ENCODE peak calls at places on chromosome 20, in eight cellular contexts. F, I, L, P, V, W, Q and R are unnamed samples.

GRCh38 chr20:63574829-63575720 is 1.0 kb upstream of the HELZ2 start:
- DNase-seq in F (no peak), I (no peak), L (no peak), P (no peak), V (no peak), W (peak; percentile 74), Q (no peak), R (no peak)

GRCh38 chr20:9369557-9369956 is 144.8 kb upstream of the LAMP5 start:
- DNase-seq in F (no peak), I (no peak), L (no peak), P (no peak), V (no peak), W (no peak), Q (no peak), R (no peak)

GRCh38 chr20:61589055-61589385 is 337.0 kb downstream of the CDH4 start:
- DNase-seq in F (no peak), I (no peak), L (no peak), P (no peak), V (no peak), W (no peak), Q (no peak), R (no peak)

GRCh38 chr20:2707353-2708072 is 14.9 kb downstream of the EBF4 start:
- DNase-seq in F (no peak), I (no peak), L (no peak), P (no peak), V (no peak), W (no peak), Q (peak; percentile 44), R (no peak)

GRCh38 chr20:44091026-44091425 is 96.0 kb downstream of the JPH2 start:
- DNase-seq in F (no peak), I (no peak), L (no peak), P (no peak), V (no peak), W (no peak), Q (no peak), R (no peak)

GRCh38 chr20:41027366-41027765 is 1.3 kb upstream of the TOP1 start:
- DNase-seq in F (no peak), I (no peak), L (no peak), P (no peak), V (no peak), W (no peak), Q (no peak), R (no peak)

GRCh38 chr20:16434087-16434664 is 139.1 kb downstream of the KIF16B start:
- DNase-seq in F (peak; percentile 38), I (peak; percentile 32), L (peak; percentile 71), P (peak; percentile 6), V (no peak), W (peak; percentile 85), Q (peak; percentile 96), R (peak; percentile 32)

GRCh38 chr20:46964299-46965123 is 69.9 kb downstream of the EYA2 start:
- DNase-seq in F (no peak), I (no peak), L (no peak), P (no peak), V (no peak), W (no peak), Q (no peak), R (no peak)

GRCh38 chr20:62461157-62461556 is 14.6 kb downstream of the GATA5 start:
- DNase-seq in F (peak; percentile 61), I (no peak), L (peak; percentile 40), P (no peak), V (no peak), W (no peak), Q (no peak), R (no peak)

GRCh38 chr20:33183292-33183691 is 15.3 kb downstream of the BPIFA2 start:
- DNase-seq in F (no peak), I (no peak), L (no peak), P (no peak), V (no peak), W (no peak), Q (no peak), R (no peak)

GRCh38 chr20:32820000-32820697 is 395 bp downstream of the MAPRE1 start:
- DNase-seq in F (peak; percentile 76), I (no peak), L (no peak), P (peak; percentile 96), V (peak; percentile 91), W (peak; percentile 91), Q (peak; percentile 95), R (peak; percentile 34)

GRCh38 chr20:32215147-32215546 is 7.5 kb downstream of the POFUT1 start:
- DNase-seq in F (no peak), I (no peak), L (no peak), P (no peak), V (no peak), W (no peak), Q (no peak), R (no peak)

GRCh38 chr20:62702886-62703852 is 5.5 kb upstream of the NTSR1 start:
- DNase-seq in F (peak; percentile 14), I (peak; percentile 86), L (no peak), P (no peak), V (no peak), W (no peak), Q (no peak), R (no peak)

GRCh38 chr20:3209023-3209945 is at the start of gene ITPA:
- DNase-seq in F (peak; percentile 50), I (no peak), L (peak; percentile 73), P (peak; percentile 53), V (peak; percentile 43), W (peak; percentile 83), Q (peak; percentile 86), R (peak; percentile 40)

GRCh38 chr20:17666491-17666890 is 15.6 kb downstream of the RRBP1 start:
- DNase-seq in F (no peak), I (no peak), L (no peak), P (no peak), V (no peak), W (no peak), Q (no peak), R (no peak)

GRCh38 chr20:52438326-52438963 is 246.9 kb upstream of the ZFP64 start:
- DNase-seq in F (no peak), I (no peak), L (no peak), P (peak; percentile 20), V (peak; percentile 45), W (no peak), Q (peak; percentile 53), R (no peak)

GRCh38 chr20:6040958-6041807 is 12.7 kb downstream of the LRRN4 start:
- DNase-seq in F (no peak), I (no peak), L (no peak), P (no peak), V (no peak), W (no peak), Q (no peak), R (no peak)

GRCh38 chr20:40435146-40435545 is 253.9 kb downstream of the MAFB start:
- DNase-seq in F (no peak), I (no peak), L (no peak), P (no peak), V (no peak), W (no peak), Q (no peak), R (no peak)

GRCh38 chr20:32567384-32568178 is 17.6 kb downstream of the NOL4L start:
- DNase-seq in F (no peak), I (no peak), L (no peak), P (no peak), V (no peak), W (no peak), Q (no peak), R (no peak)

GRCh38 chr20:50862546-50862945 is 67.7 kb downstream of the BCAS4 start:
- DNase-seq in F (no peak), I (no peak), L (no peak), P (no peak), V (no peak), W (no peak), Q (peak; percentile 70), R (no peak)

GRCh38 chr20:63686492-63687321 is 9.7 kb upstream of the TNFRSF6B start:
- DNase-seq in F (peak; percentile 92), I (no peak), L (peak; percentile 73), P (no peak), V (no peak), W (peak; percentile 88), Q (no peak), R (no peak)

GRCh38 chr20:47319517-47320252 is 36.8 kb downstream of the ZMYND8 start:
- DNase-seq in F (no peak), I (no peak), L (peak; percentile 67), P (no peak), V (no peak), W (no peak), Q (peak; percentile 93), R (peak; percentile 90)

GRCh38 chr20:29297411-29298270 is 1959.8 kb upstream of the DEFB115 start:
- DNase-seq in F (no peak), I (no peak), L (no peak), P (no peak), V (no peak), W (no peak), Q (no peak), R (no peak)
- H3K9me3 ChIP-seq in F (no peaks in the 10 kb centered on the region), I (no peaks in the 10 kb centered on the region), L (peaks cover 70% of the 10 kb centered on the region), P (no peaks in the 10 kb centered on the region), V (no peaks in the 10 kb centered on the region), W (peaks cover 1% of the 10 kb centered on the region), Q (peaks cover 11% of the 10 kb centered on the region), R (no peaks in the 10 kb centered on the region)

DNA sequence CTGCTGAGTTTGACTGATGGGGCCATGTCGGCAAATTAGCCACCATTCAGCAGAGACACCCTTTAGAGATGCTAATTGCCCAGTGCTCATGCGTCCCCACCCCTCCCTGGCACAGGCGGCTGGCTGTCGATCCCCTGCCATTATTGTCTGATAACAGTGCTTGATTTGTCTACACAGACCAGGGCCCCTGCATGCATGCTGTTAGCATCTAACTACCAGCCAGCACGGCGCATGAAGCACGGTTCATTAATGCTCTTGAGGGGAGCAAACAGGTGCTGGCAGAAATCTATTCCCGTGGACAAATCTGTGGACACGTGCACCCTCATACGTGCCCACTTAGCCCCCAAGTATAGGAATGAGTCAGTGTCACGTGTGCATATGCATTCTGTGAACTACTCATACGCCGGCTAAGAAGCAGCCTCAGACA is 32.2 kb downstream of the KCNB1 start:
- DNase-seq in F (no peak), I (no peak), L (no peak), P (no peak), V (no peak), W (no peak), Q (peak; percentile 63), R (peak; percentile 28)
- H3K9me3 ChIP-seq in F (no peaks in the 10 kb centered on the region), I (no peaks in the 10 kb centered on the region), L (no peaks in the 10 kb centered on the region), P (no peaks in the 10 kb centered on the region), V (no peaks in the 10 kb centered on the region), W (no peaks in the 10 kb centered on the region), Q (no peaks in the 10 kb centered on the region), R (no peaks in the 10 kb centered on the region)

GRCh38 chr20:23265226-23265625 is 85.4 kb upstream of the NXT1 start:
- DNase-seq in F (no peak), I (no peak), L (no peak), P (no peak), V (no peak), W (no peak), Q (no peak), R (no peak)
- H3K9me3 ChIP-seq in F (no peaks in the 10 kb centered on the region), I (no peaks in the 10 kb centered on the region), L (peaks cover 4% of the 10 kb centered on the region), P (no peaks in the 10 kb centered on the region), V (no peaks in the 10 kb centered on the region), W (no peaks in the 10 kb centered on the region), Q (peaks cover 48% of the 10 kb centered on the region), R (no peaks in the 10 kb centered on the region)

GRCh38 chr20:59680852-59681251 is 76.5 kb downstream of the PHACTR3 start:
- DNase-seq in F (no peak), I (no peak), L (no peak), P (no peak), V (no peak), W (no peak), Q (no peak), R (no peak)
- H3K9me3 ChIP-seq in F (no peaks in the 10 kb centered on the region), I (no peaks in the 10 kb centered on the region), L (no peaks in the 10 kb centered on the region), P (no peaks in the 10 kb centered on the region), V (no peaks in the 10 kb centered on the region), W (no peaks in the 10 kb centered on the region), Q (peaks cover 8% of the 10 kb centered on the region), R (no peaks in the 10 kb centered on the region)